ENCODE peak calls at places on chromosome 9, in ten cellular contexts. One of them, this sample, is unnamed.

GRCh38 chr9:17810728-17811634 is 232.1 kb downstream of the SH3GL2 start:
- DNase-seq in GM13976: peak
- DNase-seq in gastrocnemius medialis: no peak
- DNase-seq in neural progenitor cell: peak
- DNase-seq in NB4: peak
- DNase-seq in mammary epithelial cell: peak
- DNase-seq in esophagus squamous epithelium: no peak
- DNase-seq in body of pancreas: peak
- DNase-seq in neural crest cell: peak
- DNase-seq in lower leg skin: no peak
- DNase-seq in this sample: peak

GRCh38 chr9:2621678-2622360 is at the start of gene VLDLR:
- DNase-seq in NB4: peak
- DNase-seq in neural crest cell: peak
- DNase-seq in body of pancreas: peak
- DNase-seq in lower leg skin: peak
- DNase-seq in neural progenitor cell: peak
- DNase-seq in esophagus squamous epithelium: no peak
- DNase-seq in gastrocnemius medialis: peak
- DNase-seq in GM13976: peak
- DNase-seq in mammary epithelial cell: peak
- DNase-seq in this sample: peak

GRCh38 chr9:748861-749497 is 92.5 kb upstream of the DMRT1 start:
- DNase-seq in mammary epithelial cell: peak
- DNase-seq in body of pancreas: no peak
- DNase-seq in neural progenitor cell: no peak
- DNase-seq in neural crest cell: no peak
- DNase-seq in gastrocnemius medialis: no peak
- DNase-seq in lower leg skin: peak
- DNase-seq in GM13976: no peak
- DNase-seq in esophagus squamous epithelium: no peak
- DNase-seq in NB4: peak
- DNase-seq in this sample: no peak

GRCh38 chr9:108551030-108551964 is 304.5 kb downstream of the ACTL7B start:
- DNase-seq in gastrocnemius medialis: peak
- DNase-seq in lower leg skin: no peak
- DNase-seq in mammary epithelial cell: peak
- DNase-seq in neural crest cell: no peak
- DNase-seq in esophagus squamous epithelium: no peak
- DNase-seq in body of pancreas: no peak
- DNase-seq in NB4: peak
- DNase-seq in GM13976: no peak
- DNase-seq in neural progenitor cell: peak
- DNase-seq in this sample: peak

GRCh38 chr9:129868033-129868395 is 32.8 kb downstream of the USP20 start:
- DNase-seq in mammary epithelial cell: no peak
- DNase-seq in NB4: no peak
- DNase-seq in esophagus squamous epithelium: no peak
- DNase-seq in GM13976: no peak
- DNase-seq in neural progenitor cell: no peak
- DNase-seq in neural crest cell: no peak
- DNase-seq in gastrocnemius medialis: no peak
- DNase-seq in body of pancreas: no peak
- DNase-seq in lower leg skin: no peak
- DNase-seq in this sample: no peak

GRCh38 chr9:137310190-137311052 is 8.3 kb upstream of the NRARP start:
- DNase-seq in gastrocnemius medialis: no peak
- DNase-seq in esophagus squamous epithelium: no peak
- DNase-seq in NB4: no peak
- DNase-seq in GM13976: no peak
- DNase-seq in body of pancreas: peak
- DNase-seq in mammary epithelial cell: peak
- DNase-seq in lower leg skin: peak
- DNase-seq in neural crest cell: no peak
- DNase-seq in neural progenitor cell: peak
- DNase-seq in this sample: no peak

GRCh38 chr9:100322954-100323536 is 29.7 kb downstream of the TEX10 start:
- DNase-seq in esophagus squamous epithelium: no peak
- DNase-seq in GM13976: peak
- DNase-seq in body of pancreas: peak
- DNase-seq in mammary epithelial cell: peak
- DNase-seq in NB4: peak
- DNase-seq in neural crest cell: peak
- DNase-seq in neural progenitor cell: peak
- DNase-seq in gastrocnemius medialis: no peak
- DNase-seq in lower leg skin: no peak
- DNase-seq in this sample: peak

GRCh38 chr9:32955655-32956478 is 45.6 kb downstream of the APTX start:
- DNase-seq in NB4: no peak
- DNase-seq in gastrocnemius medialis: no peak
- DNase-seq in body of pancreas: no peak
- DNase-seq in neural progenitor cell: no peak
- DNase-seq in lower leg skin: no peak
- DNase-seq in neural crest cell: no peak
- DNase-seq in esophagus squamous epithelium: no peak
- DNase-seq in mammary epithelial cell: no peak
- DNase-seq in GM13976: no peak
- DNase-seq in this sample: no peak

GRCh38 chr9:129624168-129624759 is 1.7 kb upstream of the NTMT1 start:
- DNase-seq in gastrocnemius medialis: no peak
- DNase-seq in neural progenitor cell: peak
- DNase-seq in NB4: peak
- DNase-seq in lower leg skin: no peak
- DNase-seq in mammary epithelial cell: no peak
- DNase-seq in neural crest cell: peak
- DNase-seq in esophagus squamous epithelium: no peak
- DNase-seq in GM13976: peak
- DNase-seq in body of pancreas: peak
- DNase-seq in this sample: peak

GRCh38 chr9:134938346-134939079 is 20.8 kb upstream of the FCN1 start:
- DNase-seq in neural crest cell: no peak
- DNase-seq in gastrocnemius medialis: peak
- DNase-seq in lower leg skin: no peak
- DNase-seq in esophagus squamous epithelium: no peak
- DNase-seq in GM13976: no peak
- DNase-seq in mammary epithelial cell: no peak
- DNase-seq in neural progenitor cell: no peak
- DNase-seq in body of pancreas: no peak
- DNase-seq in NB4: no peak
- DNase-seq in this sample: no peak

GRCh38 chr9:14723301-14723700 is 768 bp upstream of the CER1 start:
- DNase-seq in NB4: no peak
- DNase-seq in neural progenitor cell: peak
- DNase-seq in body of pancreas: no peak
- DNase-seq in gastrocnemius medialis: no peak
- DNase-seq in esophagus squamous epithelium: no peak
- DNase-seq in GM13976: no peak
- DNase-seq in neural crest cell: no peak
- DNase-seq in mammary epithelial cell: no peak
- DNase-seq in lower leg skin: no peak
- DNase-seq in this sample: no peak

GRCh38 chr9:72352911-72353388 is 12.1 kb downstream of the ZFAND5 start:
- DNase-seq in GM13976: no peak
- DNase-seq in neural crest cell: no peak
- DNase-seq in neural progenitor cell: no peak
- DNase-seq in gastrocnemius medialis: no peak
- DNase-seq in NB4: no peak
- DNase-seq in body of pancreas: no peak
- DNase-seq in mammary epithelial cell: no peak
- DNase-seq in lower leg skin: no peak
- DNase-seq in esophagus squamous epithelium: no peak
- DNase-seq in this sample: peak

GRCh38 chr9:14203366-14204056 is 110.4 kb downstream of the NFIB start:
- DNase-seq in esophagus squamous epithelium: no peak
- DNase-seq in neural crest cell: no peak
- DNase-seq in neural progenitor cell: no peak
- DNase-seq in body of pancreas: peak
- DNase-seq in lower leg skin: peak
- DNase-seq in gastrocnemius medialis: peak
- DNase-seq in mammary epithelial cell: no peak
- DNase-seq in GM13976: no peak
- DNase-seq in NB4: no peak
- DNase-seq in this sample: peak

GRCh38 chr9:86598411-86599239 is 244.4 kb upstream of the TUT7 start:
- DNase-seq in body of pancreas: no peak
- DNase-seq in neural progenitor cell: peak
- DNase-seq in neural crest cell: no peak
- DNase-seq in lower leg skin: no peak
- DNase-seq in GM13976: no peak
- DNase-seq in NB4: no peak
- DNase-seq in gastrocnemius medialis: peak
- DNase-seq in mammary epithelial cell: no peak
- DNase-seq in esophagus squamous epithelium: no peak
- DNase-seq in this sample: peak

GRCh38 chr9:133916159-133916541 is 76.0 kb downstream of the VAV2 start:
- DNase-seq in esophagus squamous epithelium: no peak
- DNase-seq in neural crest cell: no peak
- DNase-seq in body of pancreas: peak
- DNase-seq in NB4: no peak
- DNase-seq in gastrocnemius medialis: no peak
- DNase-seq in GM13976: no peak
- DNase-seq in lower leg skin: no peak
- DNase-seq in mammary epithelial cell: peak
- DNase-seq in neural progenitor cell: peak
- DNase-seq in this sample: no peak

DNA sequence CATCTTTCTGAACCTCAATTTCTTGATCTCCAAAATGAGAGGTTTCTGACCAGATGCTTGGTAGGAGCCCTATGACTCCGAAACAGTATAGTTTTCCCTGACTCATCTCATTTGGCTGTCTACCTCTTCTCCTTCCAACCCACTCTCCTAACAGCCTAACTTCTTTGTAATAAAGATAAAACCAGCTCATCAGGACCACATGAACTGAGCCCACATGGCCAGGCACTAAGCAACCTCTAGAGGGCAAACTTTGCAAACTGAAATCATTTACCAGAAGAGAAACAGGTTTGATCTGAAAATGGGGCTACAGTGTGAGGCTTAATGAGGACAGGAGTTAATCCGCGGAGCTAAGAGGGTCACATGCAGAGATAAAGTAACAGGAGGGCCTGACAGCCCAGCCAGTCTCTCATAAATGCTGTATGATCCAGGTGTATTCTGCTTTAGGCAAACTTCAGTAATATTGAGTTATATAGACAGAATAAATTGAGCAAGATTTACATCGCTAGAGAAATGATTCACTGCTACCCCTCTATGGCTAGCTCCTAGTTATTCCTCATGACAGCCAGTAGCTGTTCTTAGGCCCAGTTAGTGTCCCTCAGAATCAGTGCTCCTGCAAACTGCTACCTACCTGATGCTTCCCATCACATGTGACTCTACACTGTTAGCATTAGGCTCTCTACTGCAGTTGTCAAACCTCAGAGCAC is 64.6 kb downstream of the ABCA1 start:
- DNase-seq in esophagus squamous epithelium: no peak
- DNase-seq in GM13976: peak
- DNase-seq in mammary epithelial cell: peak
- DNase-seq in neural crest cell: peak
- DNase-seq in neural progenitor cell: peak
- DNase-seq in gastrocnemius medialis: peak
- DNase-seq in NB4: peak
- DNase-seq in lower leg skin: no peak
- DNase-seq in body of pancreas: peak
- DNase-seq in this sample: peak
- TF ChIP-seq CTCF in esophagus squamous epithelium: peak
- TF ChIP-seq CTCF in GM13976: peak
- TF ChIP-seq CTCF in mammary epithelial cell: peak
- TF ChIP-seq CTCF in neural crest cell: peak
- TF ChIP-seq CTCF in neural progenitor cell: peak
- TF ChIP-seq CTCF in gastrocnemius medialis: peak
- TF ChIP-seq CTCF in NB4: peak
- TF ChIP-seq CTCF in lower leg skin: no peak
- TF ChIP-seq CTCF in body of pancreas: peak
- TF ChIP-seq CTCF in this sample: peak

DNA sequence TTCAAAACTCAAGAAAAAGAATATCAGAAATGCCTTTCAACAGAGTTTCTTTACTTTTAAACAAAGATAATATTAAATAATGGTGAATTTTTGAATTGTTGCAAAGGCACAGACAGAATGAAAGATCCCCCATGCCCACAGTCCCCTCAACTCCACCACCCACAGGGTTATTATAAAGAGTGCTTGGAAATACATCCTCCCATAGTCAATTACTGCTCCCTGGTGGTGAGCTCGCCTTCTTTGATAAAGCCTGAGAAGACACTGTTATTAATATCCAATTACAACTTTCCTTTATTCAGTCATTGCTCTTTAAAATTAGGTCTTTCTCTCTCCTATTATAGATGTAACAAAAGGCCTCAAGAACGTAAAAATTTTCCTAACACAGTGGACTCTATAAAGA is 490.2 kb upstream of the RORB start:
- DNase-seq in gastrocnemius medialis: no peak
- DNase-seq in neural crest cell: no peak
- DNase-seq in mammary epithelial cell: no peak
- DNase-seq in lower leg skin: no peak
- DNase-seq in esophagus squamous epithelium: no peak
- DNase-seq in body of pancreas: no peak
- DNase-seq in NB4: no peak
- DNase-seq in GM13976: no peak
- DNase-seq in neural progenitor cell: peak
- DNase-seq in this sample: peak
- TF ChIP-seq CTCF in gastrocnemius medialis: no peak
- TF ChIP-seq CTCF in neural crest cell: peak
- TF ChIP-seq CTCF in mammary epithelial cell: peak
- TF ChIP-seq CTCF in lower leg skin: no peak
- TF ChIP-seq CTCF in esophagus squamous epithelium: no peak
- TF ChIP-seq CTCF in body of pancreas: no peak
- TF ChIP-seq CTCF in NB4: no peak
- TF ChIP-seq CTCF in GM13976: no peak
- TF ChIP-seq CTCF in neural progenitor cell: peak
- TF ChIP-seq CTCF in this sample: peak

DNA sequence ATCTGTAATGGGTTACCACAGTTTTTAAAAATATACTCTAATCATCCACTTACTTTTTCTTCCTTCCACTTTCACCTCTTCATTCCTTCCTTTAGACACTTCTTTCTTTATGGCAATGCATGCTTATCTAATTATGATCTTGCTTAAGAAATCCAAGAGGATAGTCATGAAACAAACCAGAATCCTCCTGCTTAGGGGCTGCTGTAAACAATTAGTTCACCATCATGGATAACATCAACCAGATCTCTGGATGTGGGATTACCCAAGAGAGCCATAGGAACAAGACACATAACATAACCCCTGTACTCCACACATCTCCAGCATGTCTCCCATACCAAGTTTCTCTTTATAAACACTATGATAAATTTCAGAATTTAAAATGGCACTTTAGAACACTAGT is 713.4 kb upstream of the PTPRD start:
- DNase-seq in body of pancreas: no peak
- DNase-seq in mammary epithelial cell: no peak
- DNase-seq in NB4: no peak
- DNase-seq in neural crest cell: no peak
- DNase-seq in GM13976: no peak
- DNase-seq in gastrocnemius medialis: no peak
- DNase-seq in esophagus squamous epithelium: no peak
- DNase-seq in neural progenitor cell: no peak
- DNase-seq in lower leg skin: no peak
- DNase-seq in this sample: no peak
- TF ChIP-seq CTCF in body of pancreas: no peak
- TF ChIP-seq CTCF in mammary epithelial cell: no peak
- TF ChIP-seq CTCF in NB4: no peak
- TF ChIP-seq CTCF in neural crest cell: no peak
- TF ChIP-seq CTCF in GM13976: no peak
- TF ChIP-seq CTCF in gastrocnemius medialis: no peak
- TF ChIP-seq CTCF in esophagus squamous epithelium: no peak
- TF ChIP-seq CTCF in neural progenitor cell: no peak
- TF ChIP-seq CTCF in lower leg skin: no peak
- TF ChIP-seq CTCF in this sample: no peak

GRCh38 chr9:114047717-114048116 is 30.4 kb downstream of the AMBP start:
- DNase-seq in neural crest cell: no peak
- DNase-seq in GM13976: no peak
- DNase-seq in gastrocnemius medialis: no peak
- DNase-seq in neural progenitor cell: peak
- DNase-seq in NB4: peak
- DNase-seq in body of pancreas: peak
- DNase-seq in esophagus squamous epithelium: no peak
- DNase-seq in lower leg skin: peak
- DNase-seq in mammary epithelial cell: no peak
- DNase-seq in this sample: peak
- TF ChIP-seq CTCF in neural crest cell: peak
- TF ChIP-seq CTCF in GM13976: peak
- TF ChIP-seq CTCF in gastrocnemius medialis: no peak
- TF ChIP-seq CTCF in neural progenitor cell: peak
- TF ChIP-seq CTCF in NB4: no peak
- TF ChIP-seq CTCF in body of pancreas: peak
- TF ChIP-seq CTCF in esophagus squamous epithelium: no peak
- TF ChIP-seq CTCF in lower leg skin: no peak
- TF ChIP-seq CTCF in mammary epithelial cell: peak
- TF ChIP-seq CTCF in this sample: peak

This sample was measured in fibroblast of the aortic adventitia.